ENCODE peak calls at places on chromosomes 6 and 20, in seven cellular contexts. One of them, this sample, is unnamed.

GRCh38 chr6:158876886-158877285 is 57.7 kb upstream of the EZR start:
- DNase-seq in RWPE2: no peak
- DNase-seq in sigmoid colon: no peak
- DNase-seq in left lung: no peak
- DNase-seq in neural progenitor cell: no peak
- DNase-seq in right lobe of liver: no peak
- DNase-seq in cardiac muscle cell: no peak
- DNase-seq in this sample: no peak

GRCh38 chr6:148177589-148178233 is 164.9 kb upstream of the SASH1 start:
- DNase-seq in RWPE2: no peak
- DNase-seq in sigmoid colon: peak
- DNase-seq in left lung: peak
- DNase-seq in neural progenitor cell: peak
- DNase-seq in right lobe of liver: peak
- DNase-seq in cardiac muscle cell: peak
- DNase-seq in this sample: no peak

GRCh38 chr20:36720510-36720909 is 25.4 kb downstream of the NDRG3 start:
- DNase-seq in RWPE2: no peak
- DNase-seq in sigmoid colon: no peak
- DNase-seq in left lung: no peak
- DNase-seq in neural progenitor cell: no peak
- DNase-seq in right lobe of liver: no peak
- DNase-seq in cardiac muscle cell: peak
- DNase-seq in this sample: no peak

GRCh38 chr6:163588211-163588919 is 173.8 kb downstream of the QKI start:
- DNase-seq in RWPE2: no peak
- DNase-seq in sigmoid colon: no peak
- DNase-seq in left lung: no peak
- DNase-seq in neural progenitor cell: no peak
- DNase-seq in right lobe of liver: no peak
- DNase-seq in cardiac muscle cell: peak
- DNase-seq in this sample: no peak

GRCh38 chr20:22686097-22686496 is 101.7 kb upstream of the FOXA2 start:
- DNase-seq in RWPE2: no peak
- DNase-seq in sigmoid colon: no peak
- DNase-seq in left lung: peak
- DNase-seq in neural progenitor cell: peak
- DNase-seq in right lobe of liver: peak
- DNase-seq in cardiac muscle cell: peak
- DNase-seq in this sample: no peak

GRCh38 chr6:38391909-38392614 is 247.7 kb downstream of the BTBD9 start:
- DNase-seq in RWPE2: no peak
- DNase-seq in sigmoid colon: no peak
- DNase-seq in left lung: no peak
- DNase-seq in neural progenitor cell: no peak
- DNase-seq in right lobe of liver: no peak
- DNase-seq in cardiac muscle cell: peak
- DNase-seq in this sample: no peak

GRCh38 chr6:142702501-142703460 is 242.2 kb downstream of the HIVEP2 start:
- DNase-seq in RWPE2: no peak
- DNase-seq in sigmoid colon: peak
- DNase-seq in left lung: peak
- DNase-seq in neural progenitor cell: peak
- DNase-seq in right lobe of liver: peak
- DNase-seq in cardiac muscle cell: peak
- DNase-seq in this sample: no peak

GRCh38 chr20:44576297-44576696 is 6.1 kb upstream of the PKIG start:
- DNase-seq in RWPE2: no peak
- DNase-seq in sigmoid colon: no peak
- DNase-seq in left lung: no peak
- DNase-seq in neural progenitor cell: no peak
- DNase-seq in right lobe of liver: no peak
- DNase-seq in cardiac muscle cell: peak
- DNase-seq in this sample: no peak

GRCh38 chr6:108732101-108732870 is 115.9 kb upstream of the ARMC2 start:
- DNase-seq in RWPE2: peak
- DNase-seq in sigmoid colon: no peak
- DNase-seq in left lung: no peak
- DNase-seq in neural progenitor cell: peak
- DNase-seq in right lobe of liver: no peak
- DNase-seq in cardiac muscle cell: no peak
- DNase-seq in this sample: peak

GRCh38 chr20:49340161-49340966 is 62.5 kb upstream of the ZNFX1 start:
- DNase-seq in RWPE2: no peak
- DNase-seq in sigmoid colon: peak
- DNase-seq in left lung: no peak
- DNase-seq in neural progenitor cell: no peak
- DNase-seq in right lobe of liver: no peak
- DNase-seq in cardiac muscle cell: no peak
- DNase-seq in this sample: no peak

GRCh38 chr6:133609404-133610270 is 279.3 kb upstream of the TCF21 start:
- DNase-seq in RWPE2: peak
- DNase-seq in sigmoid colon: no peak
- DNase-seq in left lung: no peak
- DNase-seq in neural progenitor cell: no peak
- DNase-seq in right lobe of liver: no peak
- DNase-seq in cardiac muscle cell: peak
- DNase-seq in this sample: no peak

GRCh38 chr6:146429831-146430230 is 113.8 kb upstream of the RAB32 start:
- DNase-seq in RWPE2: no peak
- DNase-seq in sigmoid colon: no peak
- DNase-seq in left lung: no peak
- DNase-seq in neural progenitor cell: no peak
- DNase-seq in right lobe of liver: no peak
- DNase-seq in cardiac muscle cell: no peak
- DNase-seq in this sample: no peak

GRCh38 chr6:146433881-146434741 is 109.5 kb upstream of the RAB32 start:
- DNase-seq in RWPE2: no peak
- DNase-seq in sigmoid colon: no peak
- DNase-seq in left lung: peak
- DNase-seq in neural progenitor cell: peak
- DNase-seq in right lobe of liver: no peak
- DNase-seq in cardiac muscle cell: peak
- DNase-seq in this sample: no peak

DNA sequence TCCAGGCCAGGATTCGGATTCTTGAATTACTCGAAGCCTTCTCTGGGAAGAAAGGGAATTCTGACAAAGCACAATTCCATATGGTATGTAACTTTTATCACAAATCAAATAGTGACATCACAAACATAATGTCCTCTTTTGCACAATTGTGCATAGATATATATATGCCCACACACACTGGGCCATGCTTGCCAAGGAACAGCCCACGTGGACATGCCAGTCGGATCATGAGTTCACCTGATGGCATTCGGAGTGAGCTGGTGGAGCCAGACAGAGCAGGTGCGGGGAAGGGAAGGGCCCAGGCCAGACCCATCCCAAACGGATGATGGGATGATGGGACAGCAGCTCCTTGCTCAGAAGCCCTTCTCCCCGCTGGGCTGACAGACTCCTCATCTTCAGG is 108.6 kb upstream of the RAB32 start:
- DNase-seq in RWPE2: no peak
- DNase-seq in sigmoid colon: no peak
- DNase-seq in left lung: no peak
- DNase-seq in neural progenitor cell: no peak
- DNase-seq in right lobe of liver: no peak
- DNase-seq in cardiac muscle cell: no peak
- DNase-seq in this sample: no peak
- H3K4me3 ChIP-seq in RWPE2: no peak
- H3K4me3 ChIP-seq in sigmoid colon: no peak
- H3K4me3 ChIP-seq in left lung: peak
- H3K4me3 ChIP-seq in neural progenitor cell: peak
- H3K4me3 ChIP-seq in right lobe of liver: no peak
- H3K4me3 ChIP-seq in cardiac muscle cell: peak
- H3K4me3 ChIP-seq in this sample: peak

GRCh38 chr20:45964024-45964423 is 8.0 kb downstream of the ZNF335 start:
- DNase-seq in RWPE2: peak
- DNase-seq in sigmoid colon: peak
- DNase-seq in left lung: no peak
- DNase-seq in neural progenitor cell: no peak
- DNase-seq in right lobe of liver: peak
- DNase-seq in cardiac muscle cell: no peak
- DNase-seq in this sample: no peak

GRCh38 chr20:45965169-45966002 is 6.6 kb downstream of the ZNF335 start:
- DNase-seq in RWPE2: peak
- DNase-seq in sigmoid colon: peak
- DNase-seq in left lung: peak
- DNase-seq in neural progenitor cell: no peak
- DNase-seq in right lobe of liver: peak
- DNase-seq in cardiac muscle cell: no peak
- DNase-seq in this sample: peak

GRCh38 chr20:45959956-45960630 is 11.9 kb downstream of the ZNF335 start:
- DNase-seq in RWPE2: peak
- DNase-seq in sigmoid colon: peak
- DNase-seq in left lung: peak
- DNase-seq in neural progenitor cell: no peak
- DNase-seq in right lobe of liver: peak
- DNase-seq in cardiac muscle cell: no peak
- DNase-seq in this sample: no peak

GRCh38 chr20:45962031-45962755 is 9.8 kb downstream of the ZNF335 start:
- DNase-seq in RWPE2: peak
- DNase-seq in sigmoid colon: peak
- DNase-seq in left lung: peak
- DNase-seq in neural progenitor cell: no peak
- DNase-seq in right lobe of liver: peak
- DNase-seq in cardiac muscle cell: no peak
- DNase-seq in this sample: no peak

DNA sequence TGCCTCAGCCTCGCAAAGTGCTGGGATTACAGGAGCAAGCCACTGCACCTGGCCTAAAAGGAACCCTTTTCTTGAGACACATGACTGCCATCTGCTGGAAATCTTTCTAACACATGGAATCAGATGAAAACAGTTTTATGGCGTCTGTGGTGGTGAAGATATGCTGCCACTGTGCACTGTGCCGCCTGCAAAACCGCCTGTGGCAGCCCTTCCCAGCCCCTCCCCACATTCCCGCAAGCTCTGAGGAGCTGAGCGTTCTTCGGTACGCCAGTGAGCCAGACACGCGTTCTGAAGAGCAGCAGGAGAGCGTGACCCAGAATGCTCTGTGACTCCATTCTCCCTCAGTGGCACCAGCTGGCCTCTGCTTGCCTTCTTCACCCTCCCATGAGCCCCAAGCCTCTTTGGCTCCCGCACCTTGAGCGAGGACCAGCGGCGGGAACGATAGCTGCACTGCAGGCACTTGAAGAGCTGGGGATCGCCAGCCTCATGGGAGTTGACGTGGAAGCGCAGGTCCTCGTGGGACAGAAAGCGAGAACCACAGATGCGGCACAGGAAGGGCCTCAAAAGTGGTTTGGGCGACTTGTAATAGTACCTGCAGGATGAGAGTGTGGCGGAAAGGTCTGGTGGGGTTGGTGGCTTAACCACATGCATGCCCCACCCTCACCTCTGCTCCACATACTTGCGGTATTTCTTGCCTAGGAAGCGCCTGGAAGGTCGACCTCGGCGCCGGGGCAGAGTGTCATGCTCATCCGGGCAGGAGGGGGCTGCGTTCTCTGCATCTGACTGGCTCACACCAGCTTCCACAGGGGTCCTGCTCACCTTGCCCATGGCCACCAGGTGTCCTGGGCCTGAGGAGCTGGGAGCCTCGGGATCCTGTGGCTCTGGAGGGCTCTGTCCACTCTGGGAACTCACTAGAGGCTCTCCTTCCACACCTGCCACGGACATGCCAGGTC is 8.7 kb downstream of the ZNF335 start:
- DNase-seq in RWPE2: peak
- DNase-seq in sigmoid colon: peak
- DNase-seq in left lung: peak
- DNase-seq in neural progenitor cell: peak
- DNase-seq in right lobe of liver: peak
- DNase-seq in cardiac muscle cell: peak
- DNase-seq in this sample: no peak
- TF ChIP-seq CTCF in RWPE2: peak
- TF ChIP-seq CTCF in sigmoid colon: no peak
- TF ChIP-seq CTCF in left lung: no peak
- TF ChIP-seq CTCF in neural progenitor cell: peak
- TF ChIP-seq CTCF in right lobe of liver: peak
- TF ChIP-seq CTCF in cardiac muscle cell: peak
- TF ChIP-seq CTCF in this sample: no peak

DNA sequence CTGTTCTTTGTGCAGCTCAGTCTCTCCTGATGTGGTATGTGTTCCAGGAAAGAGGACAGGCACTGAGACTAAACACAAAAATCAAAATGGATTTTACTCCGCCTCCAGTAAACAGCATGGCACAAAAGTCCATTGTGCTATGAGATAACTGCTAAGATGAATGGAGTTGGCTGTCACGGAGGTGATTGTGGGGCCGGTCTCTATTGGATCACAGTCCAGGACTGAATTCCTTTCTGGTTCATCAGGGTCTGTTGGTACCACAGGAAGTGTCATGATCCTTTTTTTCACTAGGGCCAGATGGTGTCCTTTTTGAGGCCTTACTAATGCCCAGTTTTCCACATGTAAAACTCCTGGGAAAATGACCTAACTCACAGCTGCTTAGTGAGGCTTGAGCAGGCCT is 192.4 kb upstream of the POU3F2 start:
- DNase-seq in RWPE2: no peak
- DNase-seq in sigmoid colon: no peak
- DNase-seq in left lung: no peak
- DNase-seq in neural progenitor cell: peak
- DNase-seq in right lobe of liver: no peak
- DNase-seq in cardiac muscle cell: no peak
- DNase-seq in this sample: no peak
- H3K4me3 ChIP-seq in RWPE2: no peak
- H3K4me3 ChIP-seq in sigmoid colon: no peak
- H3K4me3 ChIP-seq in left lung: no peak
- H3K4me3 ChIP-seq in neural progenitor cell: no peak
- H3K4me3 ChIP-seq in right lobe of liver: no peak
- H3K4me3 ChIP-seq in cardiac muscle cell: no peak
- H3K4me3 ChIP-seq in this sample: no peak

DNA sequence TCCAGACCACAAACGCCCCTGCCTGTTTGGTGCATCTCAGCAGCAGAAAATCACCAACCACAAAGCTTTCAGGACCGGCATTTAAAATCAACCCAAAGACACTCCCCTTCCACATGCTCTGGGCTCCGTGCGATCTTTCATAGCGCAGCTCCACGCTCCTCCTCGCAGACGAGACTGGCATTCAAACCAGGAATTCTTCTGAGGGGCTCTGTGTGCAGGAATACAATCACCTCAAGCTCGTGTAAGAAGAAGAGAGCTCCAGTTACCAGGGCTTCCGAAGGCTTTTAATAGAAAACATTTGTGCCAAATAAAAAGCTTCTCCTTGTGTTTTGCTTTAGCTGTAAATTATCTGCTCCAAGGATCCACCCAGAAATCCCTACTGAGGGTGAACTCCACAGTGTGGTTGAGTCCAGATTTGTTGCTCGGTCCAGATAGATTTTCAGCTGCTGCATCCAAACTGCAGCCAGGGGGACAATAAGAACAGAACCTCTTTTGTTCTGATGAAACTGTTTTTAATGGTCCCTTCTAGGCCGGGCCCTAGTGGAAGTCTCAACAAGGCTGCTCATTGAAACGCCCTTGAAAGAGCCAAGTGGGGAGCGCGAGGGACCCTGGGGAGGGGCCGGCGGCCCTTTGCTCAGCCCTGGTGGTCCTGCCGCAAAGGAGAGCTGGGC is 16.4 kb upstream of the BMP7 start:
- DNase-seq in RWPE2: no peak
- DNase-seq in sigmoid colon: no peak
- DNase-seq in left lung: no peak
- DNase-seq in neural progenitor cell: peak
- DNase-seq in right lobe of liver: no peak
- DNase-seq in cardiac muscle cell: no peak
- DNase-seq in this sample: no peak
- TF ChIP-seq CTCF in RWPE2: no peak
- TF ChIP-seq CTCF in sigmoid colon: no peak
- TF ChIP-seq CTCF in left lung: no peak
- TF ChIP-seq CTCF in neural progenitor cell: peak
- TF ChIP-seq CTCF in right lobe of liver: no peak
- TF ChIP-seq CTCF in cardiac muscle cell: no peak
- TF ChIP-seq CTCF in this sample: no peak

This sample was measured in coronary artery.